ENCODE peak calls at places on chromosome 19, in ten cellular contexts. R, Q, A, H, V, S, E, Y, W and F are unnamed samples.

GRCh38 chr19:3234800-3235199 is 10.3 kb downstream of the CELF5 start:
- DNase-seq in W (no peak), Y (no peak), Q (no peak), E (no peak), S (no peak), R (peak), V (no peak), A (no peak), H (no peak), F (no peak)

GRCh38 chr19:7382694-7383093 is 34.0 kb downstream of the ARHGEF18 start:
- DNase-seq in R (no peak), Y (no peak), V (no peak), Q (no peak), A (no peak), S (no peak), E (no peak), H (no peak), W (no peak), F (no peak)

GRCh38 chr19:56162258-56162657 is 13.6 kb upstream of the GALP start:
- DNase-seq in R (no peak), V (no peak), Q (no peak), Y (peak), A (no peak), S (peak), W (no peak), E (no peak), H (no peak), F (no peak)

GRCh38 chr19:17075860-17076538 is 422 bp downstream of the MYO9B start:
- DNase-seq in S (peak), Q (peak), Y (peak), W (peak), A (peak), E (no peak), V (no peak), H (peak), R (no peak), F (peak)

GRCh38 chr19:11426656-11427055 is 7.5 kb upstream of the RGL3 start:
- DNase-seq in Y (no peak), R (no peak), V (no peak), S (no peak), A (no peak), Q (no peak), W (no peak), H (no peak), E (no peak), F (no peak)

GRCh38 chr19:938233-938923 is 12.5 kb downstream of the ARID3A start:
- DNase-seq in A (no peak), E (no peak), Q (no peak), Y (no peak), V (no peak), H (no peak), W (no peak), S (no peak), R (no peak), F (no peak)

GRCh38 chr19:15291666-15292065 is 40.7 kb downstream of the BRD4 start:
- DNase-seq in H (no peak), R (no peak), Q (no peak), Y (no peak), A (no peak), E (no peak), V (no peak), W (no peak), S (no peak), F (no peak)

GRCh38 chr19:16520074-16520973 is 21.9 kb downstream of the CHERP start:
- DNase-seq in A (no peak), E (no peak), Y (no peak), Q (no peak), W (no peak), V (no peak), S (no peak), H (no peak), R (no peak), F (no peak)

GRCh38 chr19:50332014-50332263 is 2.8 kb upstream of the KCNC3 start:
- DNase-seq in A (no peak), V (no peak), Y (no peak), E (no peak), R (no peak), Q (no peak), S (no peak), H (no peak), W (no peak), F (no peak)

GRCh38 chr19:50333737-50334617 is 4.8 kb upstream of the KCNC3 start:
- DNase-seq in S (no peak), Q (peak), Y (no peak), V (peak), E (peak), W (peak), R (peak), H (peak), A (peak), F (peak)

GRCh38 chr19:50332264-50333038 is 3.3 kb upstream of the KCNC3 start:
- DNase-seq in R (no peak), A (no peak), E (no peak), Q (no peak), H (no peak), W (no peak), Y (no peak), V (no peak), S (no peak), F (no peak)

GRCh38 chr19:50334741-50335421 is 5.7 kb upstream of the KCNC3 start:
- DNase-seq in E (no peak), V (no peak), Q (no peak), Y (no peak), S (no peak), W (no peak), A (no peak), R (no peak), H (no peak), F (no peak)

GRCh38 chr19:50333235-50333736 is 4.1 kb upstream of the KCNC3 start:
- DNase-seq in E (peak), A (peak), W (peak), S (peak), V (peak), Q (peak), R (peak), Y (peak), H (peak), F (peak)
- H3K4me3 ChIP-seq in E (peak), A (peak), W (peak), S (peak), V (peak), Q (peak), R (peak), Y (peak), H (peak), F (peak)

GRCh38 chr19:45403272-45403671 is 1.6 kb downstream of the PPP1R13L start:
- DNase-seq in A (no peak), H (no peak), W (no peak), E (no peak), Y (no peak), S (no peak), V (no peak), Q (no peak), R (no peak), F (no peak)
- H3K4me3 ChIP-seq in A (no peak), H (no peak), W (no peak), E (no peak), Y (peak), S (peak), V (no peak), Q (peak), R (peak), F (peak)

DNA sequence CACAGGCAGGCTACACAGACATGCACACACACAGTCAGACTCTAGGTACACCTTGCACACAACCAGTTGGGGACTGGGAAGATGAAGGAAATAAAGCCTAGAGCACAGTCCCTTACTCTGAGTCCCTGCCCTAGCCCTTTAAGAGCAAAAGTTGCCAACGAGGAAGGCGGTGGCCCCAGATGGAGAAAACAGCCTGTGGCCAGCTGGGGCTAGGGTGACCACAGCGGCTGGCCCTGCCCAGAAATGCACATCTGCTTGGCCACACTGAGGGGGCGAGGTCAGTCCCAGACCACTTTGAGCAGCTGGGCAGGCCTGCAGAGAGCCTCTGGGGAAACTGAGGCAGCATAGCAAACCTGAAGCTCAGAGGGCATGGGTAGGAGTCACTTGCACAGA is 52.3 kb downstream of the PTPRS start:
- DNase-seq in Y (no peak), V (no peak), A (no peak), W (no peak), R (peak), E (no peak), Q (peak), S (no peak), H (no peak), F (no peak)
- H3K4me3 ChIP-seq in Y (no peak), V (peak), A (no peak), W (no peak), R (no peak), E (no peak), Q (no peak), S (no peak), H (no peak), F (no peak)

GRCh38 chr19:51326216-51327065 is 15.0 kb downstream of the IGLON5 start:
- DNase-seq in Y (no peak), H (no peak), V (no peak), Q (no peak), S (no peak), R (no peak), W (no peak), E (no peak), A (no peak), F (no peak)
- H3K4me3 ChIP-seq in Y (no peak), H (no peak), V (no peak), Q (no peak), S (no peak), R (no peak), W (no peak), E (no peak), A (no peak), F (no peak)

DNA sequence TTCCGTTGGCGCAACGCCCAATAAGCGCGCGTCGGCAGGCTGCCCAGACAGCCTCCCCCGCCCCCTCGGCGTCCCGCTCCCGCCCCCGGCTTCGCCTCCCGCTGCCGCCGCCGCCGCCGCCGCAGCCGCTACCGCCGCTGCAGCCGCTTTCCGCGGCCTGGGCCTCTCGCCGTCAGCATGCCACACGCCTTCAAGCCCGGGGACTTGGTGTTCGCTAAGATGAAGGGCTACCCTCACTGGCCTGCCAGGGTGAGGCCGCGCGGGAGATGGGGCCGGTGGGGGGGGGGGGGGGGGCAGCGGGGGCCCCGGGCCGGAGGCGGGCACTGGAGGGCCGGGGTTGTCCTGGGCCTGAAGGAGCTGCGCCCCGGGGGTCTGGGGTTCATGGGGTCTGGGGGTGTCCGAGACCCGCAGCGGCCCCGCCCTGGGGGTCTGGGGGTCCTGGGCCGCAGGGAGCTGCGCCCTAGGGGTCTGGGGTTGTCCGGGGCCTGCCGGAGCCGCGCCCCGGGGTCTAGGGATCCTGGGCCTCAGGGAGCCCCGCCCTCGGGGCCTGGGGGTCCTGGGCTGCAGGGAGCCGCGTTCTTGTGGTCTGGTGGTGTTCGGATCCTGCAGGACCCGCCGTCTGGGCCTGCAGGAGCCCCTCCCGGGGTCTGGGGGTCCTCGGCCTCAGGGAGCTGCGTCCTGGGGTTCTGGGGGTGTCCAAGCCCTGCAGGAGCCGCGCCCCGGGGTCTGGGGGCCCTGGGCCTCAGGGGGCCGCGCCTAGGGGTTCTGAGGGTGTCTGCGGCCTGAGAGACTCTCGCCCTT is at the start of gene HDGFL2:
- DNase-seq in Q (peak), A (no peak), W (no peak), E (no peak), V (no peak), H (no peak), R (no peak), S (no peak), Y (no peak), F (no peak)
- H3K4me3 ChIP-seq in Q (peak), A (peak), W (peak), E (peak), V (peak), H (peak), R (peak), S (peak), Y (peak), F (peak)

DNA sequence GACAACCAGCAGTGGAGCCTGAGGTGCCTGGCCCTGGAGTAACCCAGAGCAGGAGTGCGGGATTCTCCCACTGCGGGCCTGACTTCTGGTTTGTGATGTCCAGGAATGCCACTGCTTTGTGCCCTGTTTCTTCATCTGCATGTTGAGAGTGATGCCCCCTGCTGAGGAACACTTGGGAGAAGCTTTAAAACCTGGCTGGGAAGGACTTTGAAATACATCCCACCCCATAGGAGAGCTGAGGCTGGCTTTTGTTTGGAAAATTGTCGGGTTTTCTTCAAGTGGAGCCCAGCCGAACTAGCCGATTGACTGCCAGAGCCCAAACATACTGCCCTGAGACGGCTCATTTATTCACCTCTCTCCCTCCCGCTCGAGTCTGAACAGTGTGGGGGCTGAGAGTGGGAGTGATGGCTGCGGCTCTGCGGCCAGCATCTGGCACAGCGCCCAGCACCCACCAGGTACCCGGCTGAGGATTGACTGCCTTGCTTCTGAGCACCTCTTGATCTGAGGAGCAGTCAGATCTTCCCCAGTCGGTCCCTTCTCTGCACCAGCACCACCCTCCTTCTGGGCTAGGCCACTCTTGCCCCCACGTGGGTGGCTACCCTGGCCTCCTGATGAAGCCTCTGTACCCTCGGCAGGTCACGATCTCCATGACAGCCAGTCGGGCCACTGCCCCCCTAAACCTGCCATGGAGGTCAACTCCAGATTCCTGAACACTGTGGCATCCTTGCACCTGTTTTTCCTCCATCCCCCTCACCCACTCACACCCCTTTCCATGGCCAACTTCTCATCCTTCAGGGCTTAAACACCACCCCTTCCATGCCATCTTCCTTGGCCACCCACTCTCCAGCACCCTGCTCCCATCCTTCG is 148.9 kb downstream of the SIPA1L3 start:
- DNase-seq in V (no peak), Q (no peak), S (no peak), E (no peak), H (no peak), W (peak), A (no peak), Y (peak), R (no peak), F (no peak)
- H3K4me3 ChIP-seq in V (no peak), Q (no peak), S (no peak), E (no peak), H (no peak), W (no peak), A (no peak), Y (no peak), R (no peak), F (no peak)

GRCh38 chr19:40611096-40611495 is 9.9 kb downstream of the LTBP4 start:
- DNase-seq in V (no peak), W (no peak), E (no peak), H (peak), S (no peak), Q (no peak), A (no peak), R (no peak), Y (no peak), F (no peak)

GRCh38 chr19:40611900-40612698 is 10.9 kb downstream of the LTBP4 start:
- DNase-seq in R (no peak), H (no peak), Y (no peak), A (no peak), S (no peak), Q (no peak), W (no peak), V (no peak), E (no peak), F (no peak)

GRCh38 chr19:40613669-40614594 is 12.8 kb downstream of the LTBP4 start:
- DNase-seq in Y (peak), E (peak), R (no peak), H (peak), V (peak), S (peak), A (no peak), Q (peak), W (peak), F (peak)

GRCh38 chr19:40614595-40615411 is 13.6 kb downstream of the LTBP4 start:
- DNase-seq in V (peak), S (peak), R (peak), Y (peak), W (peak), A (no peak), H (peak), Q (peak), E (peak), F (peak)

DNA sequence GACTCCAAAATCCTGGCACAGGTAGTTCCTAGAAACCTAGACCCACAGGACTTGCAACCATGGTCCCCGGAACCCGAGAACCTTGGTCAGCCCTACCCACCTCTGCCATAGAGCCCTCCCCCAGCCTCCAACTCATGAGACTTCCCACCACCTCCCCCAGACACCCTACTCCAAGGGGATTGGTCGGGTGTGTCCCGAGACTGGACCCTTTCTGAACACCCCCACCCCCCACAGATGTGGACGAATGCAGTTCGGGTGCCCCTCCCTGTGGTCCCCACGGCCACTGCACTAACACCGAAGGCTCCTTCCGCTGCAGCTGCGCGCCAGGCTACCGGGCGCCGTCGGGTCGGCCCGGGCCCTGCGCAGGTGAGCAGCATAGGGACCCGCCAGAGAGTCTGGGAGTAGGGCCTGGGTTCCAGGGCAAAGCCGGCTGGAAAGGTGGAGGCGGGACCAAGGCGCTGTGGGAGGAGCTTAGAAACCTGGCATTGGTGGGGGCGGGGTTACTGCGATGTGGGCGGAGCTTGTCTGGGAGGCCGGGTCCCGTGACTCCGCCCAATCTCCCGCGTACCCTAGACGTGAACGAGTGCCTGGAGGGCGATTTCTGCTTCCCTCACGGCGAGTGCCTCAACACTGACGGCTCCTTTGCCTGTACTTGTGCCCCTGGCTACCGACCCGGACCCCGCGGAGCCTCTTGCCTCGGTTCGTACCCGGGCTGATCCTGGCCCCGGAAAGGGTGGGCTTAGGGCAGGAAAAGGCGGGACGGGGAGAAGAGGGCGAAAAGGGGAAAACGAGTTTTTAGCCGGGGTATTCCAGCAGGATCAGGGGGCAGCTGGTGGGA is 11.9 kb downstream of the LTBP4 start:
- DNase-seq in R (peak), Y (no peak), H (peak), V (no peak), E (no peak), A (no peak), S (peak), W (peak), Q (peak), F (no peak)
- H3K4me3 ChIP-seq in R (no peak), Y (no peak), H (no peak), V (no peak), E (peak), A (no peak), S (peak), W (peak), Q (peak), F (peak)

GRCh38 chr19:35716735-35716984 is 1.1 kb upstream of the KMT2B start:
- DNase-seq in E (no peak), A (no peak), W (no peak), V (no peak), Q (no peak), R (no peak), H (no peak), S (no peak), Y (no peak), F (peak)

GRCh38 chr19:35715981-35716734 is 1.6 kb upstream of the KMT2B start:
- DNase-seq in S (peak), A (peak), Y (no peak), Q (peak), E (no peak), R (peak), W (no peak), H (peak), V (peak), F (no peak)

GRCh38 chr19:35716985-35717664 is 678 bp upstream of the KMT2B start:
- DNase-seq in R (peak), Y (peak), A (peak), H (peak), V (peak), W (peak), S (peak), E (peak), Q (peak), F (peak)

GRCh38 chr19:35718345-35719041 is 690 bp downstream of the KMT2B start:
- DNase-seq in H (peak), R (peak), Y (peak), E (no peak), S (no peak), A (peak), Q (peak), V (no peak), W (peak), F (no peak)

GRCh38 chr19:35717665-35718344 is at the start of gene KMT2B:
- DNase-seq in S (no peak), Y (peak), R (peak), E (no peak), V (no peak), H (no peak), A (no peak), Q (no peak), W (no peak), F (no peak)
- H3K4me3 ChIP-seq in S (peak), Y (peak), R (peak), E (peak), V (peak), H (peak), A (peak), Q (peak), W (peak), F (peak)